ENCODE peak calls at places on chromosomes 12 and 14, in four cellular contexts. One of them, this sample, is unnamed. For H3K9me3, the result is how much of the 10 kb centered on the place peaks cover.

GRCh38 chr12:93149228-93149627 is 220.1 kb upstream of the EEA1 start:
- DNase-seq in DND-41: no peak
- DNase-seq in neuronal stem cell: no peak
- DNase-seq in adrenal gland: no peak
- DNase-seq in this sample: no peak

GRCh38 chr12:51341259-51342007 is 5.0 kb downstream of the CELA1 start:
- DNase-seq in adrenal gland: peak
- DNase-seq in DND-41: peak
- DNase-seq in neuronal stem cell: peak
- DNase-seq in this sample: peak

GRCh38 chr14:104187931-104188726 is 49.7 kb downstream of the KIF26A start:
- DNase-seq in neuronal stem cell: no peak
- DNase-seq in adrenal gland: no peak
- DNase-seq in DND-41: no peak
- DNase-seq in this sample: no peak

GRCh38 chr14:64502476-64503183 is 1.0 kb downstream of the ZBTB25 start:
- DNase-seq in DND-41: peak
- DNase-seq in neuronal stem cell: no peak
- DNase-seq in adrenal gland: peak
- DNase-seq in this sample: no peak

GRCh38 chr12:62713190-62713589 is 221.8 kb downstream of the PPM1H start:
- DNase-seq in DND-41: no peak
- DNase-seq in adrenal gland: no peak
- DNase-seq in neuronal stem cell: no peak
- DNase-seq in this sample: no peak

GRCh38 chr14:56172074-56172473 is 53.9 kb downstream of the PELI2 start:
- DNase-seq in adrenal gland: no peak
- DNase-seq in neuronal stem cell: no peak
- DNase-seq in DND-41: peak
- DNase-seq in this sample: no peak

GRCh38 chr12:103908877-103909276 is 21.3 kb upstream of the HSP90B1 start:
- DNase-seq in adrenal gland: no peak
- DNase-seq in DND-41: no peak
- DNase-seq in neuronal stem cell: no peak
- DNase-seq in this sample: no peak

GRCh38 chr12:24764712-24765111 is 184.2 kb downstream of the BCAT1 start:
- DNase-seq in DND-41: no peak
- DNase-seq in neuronal stem cell: no peak
- DNase-seq in adrenal gland: no peak
- DNase-seq in this sample: no peak

GRCh38 chr14:89702151-89702936 is 252.2 kb downstream of the EFCAB11 start:
- DNase-seq in neuronal stem cell: peak
- DNase-seq in adrenal gland: no peak
- DNase-seq in DND-41: no peak
- DNase-seq in this sample: no peak

GRCh38 chr14:94738786-94739185 is 31.1 kb downstream of the GSC start:
- DNase-seq in adrenal gland: no peak
- DNase-seq in DND-41: no peak
- DNase-seq in neuronal stem cell: no peak
- DNase-seq in this sample: no peak

GRCh38 chr14:24246765-24247212 is 4.4 kb upstream of the TINF2 start:
- DNase-seq in neuronal stem cell: no peak
- DNase-seq in adrenal gland: peak
- DNase-seq in DND-41: no peak
- DNase-seq in this sample: no peak

GRCh38 chr12:89968151-89968699 is 259.6 kb upstream of the ATP2B1 start:
- DNase-seq in adrenal gland: no peak
- DNase-seq in neuronal stem cell: no peak
- DNase-seq in DND-41: no peak
- DNase-seq in this sample: no peak

GRCh38 chr12:77115471-77115870 is 50.1 kb upstream of the E2F7 start:
- DNase-seq in neuronal stem cell: no peak
- DNase-seq in adrenal gland: no peak
- DNase-seq in DND-41: no peak
- DNase-seq in this sample: no peak

GRCh38 chr12:132717531-132718387 is 7.1 kb downstream of the PGAM5 start:
- DNase-seq in DND-41: no peak
- DNase-seq in adrenal gland: no peak
- DNase-seq in neuronal stem cell: no peak
- DNase-seq in this sample: no peak

GRCh38 chr14:81122326-81122725 is 98.4 kb downstream of the GTF2A1 start:
- DNase-seq in adrenal gland: no peak
- DNase-seq in DND-41: no peak
- DNase-seq in neuronal stem cell: no peak
- DNase-seq in this sample: no peak

GRCh38 chr12:104064031-104064841 is at the start of gene HCFC2:
- DNase-seq in neuronal stem cell: peak
- DNase-seq in DND-41: peak
- DNase-seq in adrenal gland: peak
- DNase-seq in this sample: peak

GRCh38 chr12:46751173-46751572 is 74.6 kb downstream of the SLC38A4 start:
- DNase-seq in neuronal stem cell: no peak
- DNase-seq in adrenal gland: no peak
- DNase-seq in DND-41: no peak
- DNase-seq in this sample: no peak

GRCh38 chr12:19462441-19462840 is 23.1 kb downstream of the AEBP2 start:
- DNase-seq in neuronal stem cell: no peak
- DNase-seq in adrenal gland: no peak
- DNase-seq in DND-41: no peak
- DNase-seq in this sample: no peak

GRCh38 chr12:55700255-55701018 is 7.3 kb downstream of the ITGA7 start:
- DNase-seq in neuronal stem cell: no peak
- DNase-seq in adrenal gland: no peak
- DNase-seq in DND-41: no peak
- DNase-seq in this sample: no peak

GRCh38 chr12:87704374-87704773 is 324.8 kb downstream of the C12orf50 start:
- DNase-seq in neuronal stem cell: no peak
- DNase-seq in adrenal gland: no peak
- DNase-seq in DND-41: no peak
- DNase-seq in this sample: no peak
- H3K9me3 ChIP-seq in neuronal stem cell: under half
- H3K9me3 ChIP-seq in adrenal gland: under half
- H3K9me3 ChIP-seq in DND-41: under half
- H3K9me3 ChIP-seq in this sample: under half

DNA sequence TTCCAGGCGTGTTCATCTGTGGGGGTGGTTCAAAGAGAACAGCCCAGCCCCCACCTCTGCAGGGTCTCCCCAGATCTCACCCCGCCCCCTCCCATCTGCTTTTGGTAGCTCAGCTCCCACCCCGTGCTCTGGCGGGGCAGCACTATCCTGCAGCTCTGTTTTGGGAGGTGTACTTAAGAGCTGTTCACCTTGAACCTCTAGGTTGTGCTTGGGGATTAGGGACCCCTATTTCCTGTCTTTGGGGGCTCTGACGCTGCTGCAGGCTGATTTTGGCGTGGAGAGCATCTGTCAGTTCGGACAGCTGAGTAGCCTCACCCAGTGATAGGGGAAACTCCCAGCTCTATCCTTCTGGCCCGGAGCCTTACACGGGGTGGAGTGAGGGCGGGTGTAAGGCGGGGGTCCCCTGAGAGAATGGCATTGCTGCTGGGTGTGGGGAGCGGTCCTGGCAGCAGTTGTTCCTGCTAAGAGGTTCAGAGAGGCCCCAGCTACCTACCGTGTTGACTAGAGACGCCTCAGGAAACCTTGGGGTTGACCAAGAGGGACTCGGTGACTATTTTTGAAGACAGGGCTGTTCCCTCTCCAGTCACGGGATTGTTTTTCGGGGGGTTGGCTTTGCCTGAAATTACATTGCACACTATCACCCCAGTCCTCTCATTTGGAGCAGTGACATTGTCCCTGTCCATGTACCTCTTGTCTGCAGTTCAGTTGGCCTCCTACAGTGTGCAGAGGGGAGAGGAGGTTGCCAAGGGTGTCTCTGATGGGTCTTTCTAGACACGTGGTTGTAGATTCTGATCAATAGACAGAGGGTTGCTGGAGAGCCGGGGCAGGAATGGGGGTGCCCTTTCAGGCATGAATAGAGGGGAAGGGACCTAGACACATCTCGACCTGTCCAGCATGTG is 954 bp downstream of the TMEM120B start:
- DNase-seq in DND-41: no peak
- DNase-seq in adrenal gland: peak
- DNase-seq in neuronal stem cell: no peak
- DNase-seq in this sample: no peak
- H3K27ac ChIP-seq in DND-41: peak
- H3K27ac ChIP-seq in adrenal gland: peak
- H3K27ac ChIP-seq in neuronal stem cell: no peak
- H3K27ac ChIP-seq in this sample: no peak

GRCh38 chr14:29392287-29392686 is 535.4 kb downstream of the PRKD1 start:
- DNase-seq in DND-41: no peak
- DNase-seq in neuronal stem cell: no peak
- DNase-seq in adrenal gland: no peak
- DNase-seq in this sample: no peak
- H3K9me3 ChIP-seq in DND-41: under half
- H3K9me3 ChIP-seq in neuronal stem cell: under half
- H3K9me3 ChIP-seq in adrenal gland: under half
- H3K9me3 ChIP-seq in this sample: under half

GRCh38 chr14:22922294-22922693 is 3.3 kb upstream of the RBM23 start:
- DNase-seq in adrenal gland: no peak
- DNase-seq in neuronal stem cell: no peak
- DNase-seq in DND-41: no peak
- DNase-seq in this sample: no peak
- H3K27ac ChIP-seq in adrenal gland: no peak
- H3K27ac ChIP-seq in neuronal stem cell: no peak
- H3K27ac ChIP-seq in DND-41: no peak
- H3K27ac ChIP-seq in this sample: no peak

DNA sequence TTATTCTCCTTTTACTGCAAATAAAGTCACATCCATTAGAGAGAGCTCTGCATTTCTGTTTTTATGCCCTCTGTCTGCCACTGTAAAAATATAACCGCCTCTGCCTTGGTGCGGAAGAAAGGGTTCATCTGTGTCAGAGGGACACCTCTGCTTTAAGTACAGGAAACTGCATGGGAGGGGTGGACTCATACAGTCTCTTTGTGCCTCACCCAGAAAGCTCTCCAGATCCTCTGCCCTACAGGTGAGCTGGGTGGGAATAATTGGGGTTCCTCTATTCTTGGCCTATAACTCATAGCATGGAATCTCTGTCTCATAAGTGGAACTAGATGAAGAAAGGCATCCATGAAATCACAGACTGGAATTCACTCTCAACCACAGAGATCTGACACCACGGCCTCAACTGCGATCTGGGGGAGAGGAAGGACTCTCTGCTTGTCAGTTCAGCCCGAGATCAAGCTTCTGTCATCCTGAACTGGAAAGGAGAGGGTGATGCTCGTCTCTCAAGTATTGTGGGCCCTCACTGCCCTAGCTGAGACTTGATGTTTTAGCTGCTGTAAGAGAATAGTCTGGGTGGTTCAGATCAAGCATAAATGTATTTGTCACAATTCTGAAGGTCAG is 702.3 kb downstream of the TMEM121 start:
- DNase-seq in neuronal stem cell: no peak
- DNase-seq in DND-41: peak
- DNase-seq in adrenal gland: no peak
- DNase-seq in this sample: peak
- H3K9me3 ChIP-seq in neuronal stem cell: under half
- H3K9me3 ChIP-seq in DND-41: under half
- H3K9me3 ChIP-seq in adrenal gland: under half
- H3K9me3 ChIP-seq in this sample: under half